ENCODE peak calls at places on chromosomes 13 and 19, in four cellular contexts. One of them, this sample, is unnamed.

GRCh38 chr19:35351441-35352176 is 3.9 kb downstream of the FFAR1 start:
- DNase-seq in epithelial cell of esophagus: no peak
- DNase-seq in activated B cell treated with CpG ODN at 0.5 μM for 24 hours: no peak
- DNase-seq in right atrium auricular region: no peak
- DNase-seq in this sample: peak

GRCh38 chr13:99227909-99228688 is 27.4 kb downstream of the UBAC2 start:
- DNase-seq in epithelial cell of esophagus: peak
- DNase-seq in activated B cell treated with CpG ODN at 0.5 μM for 24 hours: no peak
- DNase-seq in right atrium auricular region: no peak
- DNase-seq in this sample: no peak

GRCh38 chr19:33446156-33446917 is 72.8 kb downstream of the CEBPG start:
- DNase-seq in epithelial cell of esophagus: peak
- DNase-seq in activated B cell treated with CpG ODN at 0.5 μM for 24 hours: no peak
- DNase-seq in right atrium auricular region: no peak
- DNase-seq in this sample: no peak

GRCh38 chr13:94617389-94618000 is 15.8 kb downstream of the GPR180 start:
- DNase-seq in epithelial cell of esophagus: no peak
- DNase-seq in activated B cell treated with CpG ODN at 0.5 μM for 24 hours: no peak
- DNase-seq in right atrium auricular region: no peak
- DNase-seq in this sample: no peak

GRCh38 chr19:55301459-55302331 is 17.9 kb downstream of the BRSK1 start:
- DNase-seq in epithelial cell of esophagus: peak
- DNase-seq in activated B cell treated with CpG ODN at 0.5 μM for 24 hours: peak
- DNase-seq in right atrium auricular region: peak
- DNase-seq in this sample: peak

GRCh38 chr13:35876601-35877000 is 254.6 kb downstream of the DCLK1 start:
- DNase-seq in epithelial cell of esophagus: no peak
- DNase-seq in activated B cell treated with CpG ODN at 0.5 μM for 24 hours: no peak
- DNase-seq in right atrium auricular region: no peak
- DNase-seq in this sample: no peak

GRCh38 chr19:32603961-32604360 is 23.0 kb downstream of the PDCD5 start:
- DNase-seq in epithelial cell of esophagus: no peak
- DNase-seq in activated B cell treated with CpG ODN at 0.5 μM for 24 hours: no peak
- DNase-seq in right atrium auricular region: no peak
- DNase-seq in this sample: no peak

GRCh38 chr13:74485757-74486156 is 351.6 kb upstream of the KLF12 start:
- DNase-seq in epithelial cell of esophagus: no peak
- DNase-seq in activated B cell treated with CpG ODN at 0.5 μM for 24 hours: no peak
- DNase-seq in right atrium auricular region: no peak
- DNase-seq in this sample: no peak

GRCh38 chr13:95603887-95604533 is 40.5 kb downstream of the DZIP1 start:
- DNase-seq in epithelial cell of esophagus: peak
- DNase-seq in activated B cell treated with CpG ODN at 0.5 μM for 24 hours: no peak
- DNase-seq in right atrium auricular region: no peak
- DNase-seq in this sample: no peak

GRCh38 chr19:14985133-14985532 is 5.5 kb upstream of the SLC1A6 start:
- DNase-seq in epithelial cell of esophagus: no peak
- DNase-seq in activated B cell treated with CpG ODN at 0.5 μM for 24 hours: no peak
- DNase-seq in right atrium auricular region: no peak
- DNase-seq in this sample: no peak

GRCh38 chr13:82477436-82477835 is 1404.8 kb downstream of the SLITRK1 start:
- DNase-seq in epithelial cell of esophagus: no peak
- DNase-seq in activated B cell treated with CpG ODN at 0.5 μM for 24 hours: no peak
- DNase-seq in right atrium auricular region: no peak
- DNase-seq in this sample: no peak

GRCh38 chr13:43725460-43725859 is 61.3 kb downstream of the ENOX1 start:
- DNase-seq in epithelial cell of esophagus: no peak
- DNase-seq in activated B cell treated with CpG ODN at 0.5 μM for 24 hours: no peak
- DNase-seq in right atrium auricular region: no peak
- DNase-seq in this sample: no peak

GRCh38 chr13:25654332-25654731 is 282.6 kb downstream of the ATP8A2 start:
- DNase-seq in epithelial cell of esophagus: peak
- DNase-seq in activated B cell treated with CpG ODN at 0.5 μM for 24 hours: no peak
- DNase-seq in right atrium auricular region: no peak
- DNase-seq in this sample: no peak

GRCh38 chr19:29287061-29287460 is 74.1 kb upstream of the UQCRFS1 start:
- DNase-seq in epithelial cell of esophagus: no peak
- DNase-seq in activated B cell treated with CpG ODN at 0.5 μM for 24 hours: no peak
- DNase-seq in right atrium auricular region: no peak
- DNase-seq in this sample: no peak

GRCh38 chr13:32632343-32632910 is 46.2 kb downstream of the PDS5B start:
- DNase-seq in epithelial cell of esophagus: no peak
- DNase-seq in activated B cell treated with CpG ODN at 0.5 μM for 24 hours: no peak
- DNase-seq in right atrium auricular region: no peak
- DNase-seq in this sample: no peak

GRCh38 chr13:27450921-27451461 is 627 bp upstream of the MTIF3 start:
- DNase-seq in epithelial cell of esophagus: peak
- DNase-seq in activated B cell treated with CpG ODN at 0.5 μM for 24 hours: peak
- DNase-seq in right atrium auricular region: no peak
- DNase-seq in this sample: no peak

GRCh38 chr19:18967358-18968146 is 26.5 kb upstream of the HOMER3 start:
- DNase-seq in epithelial cell of esophagus: peak
- DNase-seq in activated B cell treated with CpG ODN at 0.5 μM for 24 hours: no peak
- DNase-seq in right atrium auricular region: peak
- DNase-seq in this sample: no peak

GRCh38 chr13:23579072-23579885 is 9.1 kb downstream of the TNFRSF19 start:
- DNase-seq in epithelial cell of esophagus: peak
- DNase-seq in activated B cell treated with CpG ODN at 0.5 μM for 24 hours: peak
- DNase-seq in right atrium auricular region: peak
- DNase-seq in this sample: peak

GRCh38 chr19:44753932-44754742 is 5.6 kb downstream of the BCL3 start:
- DNase-seq in epithelial cell of esophagus: peak
- DNase-seq in activated B cell treated with CpG ODN at 0.5 μM for 24 hours: peak
- DNase-seq in right atrium auricular region: peak
- DNase-seq in this sample: no peak

GRCh38 chr19:29014857-29015436 is 198.0 kb downstream of the UQCRFS1 start:
- DNase-seq in epithelial cell of esophagus: no peak
- DNase-seq in activated B cell treated with CpG ODN at 0.5 μM for 24 hours: no peak
- DNase-seq in right atrium auricular region: no peak
- DNase-seq in this sample: no peak

GRCh38 chr13:27774651-27775050 is 17.6 kb upstream of the GSX1 start:
- DNase-seq in epithelial cell of esophagus: no peak
- DNase-seq in activated B cell treated with CpG ODN at 0.5 μM for 24 hours: no peak
- DNase-seq in right atrium auricular region: no peak
- DNase-seq in this sample: no peak

GRCh38 chr19:42185281-42185680 is 32.2 kb downstream of the DEDD2 start:
- DNase-seq in epithelial cell of esophagus: no peak
- DNase-seq in activated B cell treated with CpG ODN at 0.5 μM for 24 hours: no peak
- DNase-seq in right atrium auricular region: no peak
- DNase-seq in this sample: no peak

GRCh38 chr13:108755084-108755483 is 125.7 kb downstream of the MYO16 start:
- DNase-seq in epithelial cell of esophagus: no peak
- DNase-seq in activated B cell treated with CpG ODN at 0.5 μM for 24 hours: no peak
- DNase-seq in right atrium auricular region: no peak
- DNase-seq in this sample: no peak

GRCh38 chr19:18796239-18796638 is 5.1 kb upstream of the COMP start:
- DNase-seq in epithelial cell of esophagus: no peak
- DNase-seq in activated B cell treated with CpG ODN at 0.5 μM for 24 hours: no peak
- DNase-seq in right atrium auricular region: no peak
- DNase-seq in this sample: no peak

GRCh38 chr13:66803759-66804456 is 426.2 kb downstream of the PCDH9 start:
- DNase-seq in epithelial cell of esophagus: peak
- DNase-seq in activated B cell treated with CpG ODN at 0.5 μM for 24 hours: no peak
- DNase-seq in right atrium auricular region: no peak
- DNase-seq in this sample: no peak

GRCh38 chr19:718251-719024 is 9.7 kb downstream of the PALM start:
- DNase-seq in epithelial cell of esophagus: no peak
- DNase-seq in activated B cell treated with CpG ODN at 0.5 μM for 24 hours: no peak
- DNase-seq in right atrium auricular region: peak
- DNase-seq in this sample: no peak

DNA sequence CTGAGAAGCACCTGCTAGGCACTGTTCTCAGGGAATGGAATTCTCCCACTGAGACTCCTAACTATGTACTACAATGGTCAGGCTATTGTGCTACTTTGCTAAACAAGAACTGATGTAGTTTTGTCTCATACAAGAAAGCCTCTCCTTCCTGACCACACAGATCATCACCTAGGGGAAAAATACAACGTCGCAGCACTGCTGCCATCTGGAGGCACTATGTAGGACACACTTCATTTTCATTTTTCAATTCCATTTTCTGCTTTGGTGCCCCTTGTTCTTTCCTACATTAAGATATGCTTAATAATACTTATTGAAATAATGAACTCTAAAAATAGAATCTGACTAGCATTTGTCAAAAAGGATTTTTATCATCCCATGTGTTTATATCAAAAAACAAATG is 21.1 kb downstream of the PROSER1 start:
- DNase-seq in epithelial cell of esophagus: peak
- DNase-seq in activated B cell treated with CpG ODN at 0.5 μM for 24 hours: no peak
- DNase-seq in right atrium auricular region: no peak
- DNase-seq in this sample: no peak
- TF ChIP-seq CTCF in epithelial cell of esophagus: peak
- TF ChIP-seq CTCF in activated B cell treated with CpG ODN at 0.5 μM for 24 hours: no peak
- TF ChIP-seq CTCF in right atrium auricular region: peak
- TF ChIP-seq CTCF in this sample: peak

GRCh38 chr13:72774019-72774418 is 7.7 kb downstream of the DIS3 start:
- DNase-seq in epithelial cell of esophagus: peak
- DNase-seq in activated B cell treated with CpG ODN at 0.5 μM for 24 hours: no peak
- DNase-seq in right atrium auricular region: no peak
- DNase-seq in this sample: no peak
- TF ChIP-seq CTCF in epithelial cell of esophagus: no peak
- TF ChIP-seq CTCF in activated B cell treated with CpG ODN at 0.5 μM for 24 hours: no peak
- TF ChIP-seq CTCF in right atrium auricular region: no peak
- TF ChIP-seq CTCF in this sample: no peak

GRCh38 chr13:31174018-31174417 is 12.3 kb upstream of the HSPH1 start:
- DNase-seq in epithelial cell of esophagus: peak
- DNase-seq in activated B cell treated with CpG ODN at 0.5 μM for 24 hours: no peak
- DNase-seq in right atrium auricular region: no peak
- DNase-seq in this sample: no peak
- TF ChIP-seq CTCF in epithelial cell of esophagus: peak
- TF ChIP-seq CTCF in activated B cell treated with CpG ODN at 0.5 μM for 24 hours: no peak
- TF ChIP-seq CTCF in right atrium auricular region: peak
- TF ChIP-seq CTCF in this sample: peak

DNA sequence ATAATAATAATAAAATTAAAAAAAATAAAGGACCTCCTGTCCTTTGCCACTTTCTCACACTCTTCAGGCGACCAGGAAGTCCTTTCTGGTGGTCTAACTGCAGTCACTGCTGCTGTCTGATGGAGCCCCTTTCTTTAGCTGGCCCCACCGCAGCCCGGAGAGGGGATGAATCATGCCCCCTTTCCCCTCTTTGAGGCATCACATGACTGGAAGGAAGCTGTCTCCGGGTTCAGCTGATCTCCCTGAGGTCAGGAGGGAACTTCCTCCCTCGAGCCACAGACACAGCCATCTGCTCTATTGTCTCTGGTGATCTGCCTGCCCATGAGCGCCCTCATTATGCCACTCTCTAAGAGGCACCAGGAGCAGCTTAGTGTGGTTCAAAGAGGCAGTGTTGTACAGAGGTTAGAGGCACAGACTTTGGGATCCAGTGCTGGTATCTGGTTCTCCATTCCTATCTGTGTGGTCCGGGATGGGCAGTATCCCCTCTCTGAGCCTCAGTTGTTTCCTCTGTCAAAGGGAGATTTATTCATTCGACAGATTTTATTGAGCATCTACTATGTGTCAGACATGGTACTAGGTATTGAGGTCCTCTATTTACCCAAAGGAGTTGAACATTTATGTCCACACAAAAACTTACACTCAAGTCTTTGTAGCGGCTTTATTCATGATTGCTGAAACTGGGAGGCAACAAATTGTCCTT is 30.0 kb downstream of the VAV1 start:
- DNase-seq in epithelial cell of esophagus: peak
- DNase-seq in activated B cell treated with CpG ODN at 0.5 μM for 24 hours: peak
- DNase-seq in right atrium auricular region: peak
- DNase-seq in this sample: no peak
- TF ChIP-seq CTCF in epithelial cell of esophagus: no peak
- TF ChIP-seq CTCF in activated B cell treated with CpG ODN at 0.5 μM for 24 hours: no peak
- TF ChIP-seq CTCF in right atrium auricular region: no peak
- TF ChIP-seq CTCF in this sample: no peak

This sample was measured in type B pancreatic cell.